ENCODE peak calls at places on chromosomes 11 and 22, in five cellular contexts. One of them, this sample, is unnamed.

GRCh38 chr22:23522642-23523251 is 57.3 kb downstream of the IGLL1 start:
- DNase-seq in amniotic stem cell: no peak
- DNase-seq in stimulated activated CD4-positive, alpha-beta T cell treated with anti-CD3 and anti-CD28 coated beads, TNF-alpha, amount 100 ng/mL, for 1 hour: no peak
- DNase-seq in head of caudate nucleus: no peak
- DNase-seq in mesenchymal stem cell: peak; percentile 79
- DNase-seq in this sample: no peak

GRCh38 chr22:40176921-40177737 is 596 bp upstream of the TNRC6B start:
- DNase-seq in stimulated activated CD4-positive, alpha-beta T cell treated with anti-CD3 and anti-CD28 coated beads, TNF-alpha, amount 100 ng/mL, for 1 hour: peak; percentile 42
- DNase-seq in amniotic stem cell: peak; percentile 39
- DNase-seq in head of caudate nucleus: no peak
- DNase-seq in mesenchymal stem cell: peak; percentile 77
- DNase-seq in this sample: peak; percentile 63

GRCh38 chr11:95074806-95075563 is 8.3 kb downstream of the SRSF8 start:
- DNase-seq in mesenchymal stem cell: no peak
- DNase-seq in head of caudate nucleus: peak; percentile 41
- DNase-seq in stimulated activated CD4-positive, alpha-beta T cell treated with anti-CD3 and anti-CD28 coated beads, TNF-alpha, amount 100 ng/mL, for 1 hour: no peak
- DNase-seq in amniotic stem cell: no peak
- DNase-seq in this sample: no peak

GRCh38 chr11:72226701-72227100 is 2.1 kb downstream of the INPPL1 start:
- DNase-seq in mesenchymal stem cell: no peak
- DNase-seq in stimulated activated CD4-positive, alpha-beta T cell treated with anti-CD3 and anti-CD28 coated beads, TNF-alpha, amount 100 ng/mL, for 1 hour: no peak
- DNase-seq in head of caudate nucleus: no peak
- DNase-seq in amniotic stem cell: no peak
- DNase-seq in this sample: peak; percentile 38

GRCh38 chr11:102279641-102280170 is 37.6 kb upstream of the BIRC3 start:
- DNase-seq in head of caudate nucleus: no peak
- DNase-seq in mesenchymal stem cell: peak; percentile 28
- DNase-seq in amniotic stem cell: no peak
- DNase-seq in stimulated activated CD4-positive, alpha-beta T cell treated with anti-CD3 and anti-CD28 coated beads, TNF-alpha, amount 100 ng/mL, for 1 hour: no peak
- DNase-seq in this sample: no peak

GRCh38 chr11:70467196-70468085 is 69.1 kb downstream of the CTTN start:
- DNase-seq in head of caudate nucleus: peak; percentile 77
- DNase-seq in stimulated activated CD4-positive, alpha-beta T cell treated with anti-CD3 and anti-CD28 coated beads, TNF-alpha, amount 100 ng/mL, for 1 hour: no peak
- DNase-seq in amniotic stem cell: peak; percentile 19
- DNase-seq in mesenchymal stem cell: peak; percentile 49
- DNase-seq in this sample: no peak

GRCh38 chr22:49999063-49999900 is 13.3 kb downstream of the IL17REL start:
- DNase-seq in stimulated activated CD4-positive, alpha-beta T cell treated with anti-CD3 and anti-CD28 coated beads, TNF-alpha, amount 100 ng/mL, for 1 hour: no peak
- DNase-seq in mesenchymal stem cell: peak; percentile 10
- DNase-seq in head of caudate nucleus: no peak
- DNase-seq in amniotic stem cell: no peak
- DNase-seq in this sample: no peak

GRCh38 chr11:114135737-114136151 is 76.2 kb downstream of the ZBTB16 start:
- DNase-seq in amniotic stem cell: no peak
- DNase-seq in head of caudate nucleus: no peak
- DNase-seq in mesenchymal stem cell: peak; percentile 82
- DNase-seq in stimulated activated CD4-positive, alpha-beta T cell treated with anti-CD3 and anti-CD28 coated beads, TNF-alpha, amount 100 ng/mL, for 1 hour: no peak
- DNase-seq in this sample: no peak

GRCh38 chr11:121366038-121366437 is 73.5 kb downstream of the SC5D start:
- DNase-seq in stimulated activated CD4-positive, alpha-beta T cell treated with anti-CD3 and anti-CD28 coated beads, TNF-alpha, amount 100 ng/mL, for 1 hour: no peak
- DNase-seq in mesenchymal stem cell: no peak
- DNase-seq in amniotic stem cell: no peak
- DNase-seq in head of caudate nucleus: no peak
- DNase-seq in this sample: no peak

GRCh38 chr11:22465620-22466019 is 127.4 kb downstream of the SLC17A6 start:
- DNase-seq in stimulated activated CD4-positive, alpha-beta T cell treated with anti-CD3 and anti-CD28 coated beads, TNF-alpha, amount 100 ng/mL, for 1 hour: no peak
- DNase-seq in head of caudate nucleus: no peak
- DNase-seq in amniotic stem cell: no peak
- DNase-seq in mesenchymal stem cell: no peak
- DNase-seq in this sample: no peak

GRCh38 chr11:65641233-65642013 is 3.5 kb downstream of the SIPA1 start:
- DNase-seq in mesenchymal stem cell: no peak
- DNase-seq in stimulated activated CD4-positive, alpha-beta T cell treated with anti-CD3 and anti-CD28 coated beads, TNF-alpha, amount 100 ng/mL, for 1 hour: no peak
- DNase-seq in amniotic stem cell: no peak
- DNase-seq in head of caudate nucleus: no peak
- DNase-seq in this sample: no peak

GRCh38 chr22:36911887-36912661 is 1.4 kb upstream of the CSF2RB start:
- DNase-seq in stimulated activated CD4-positive, alpha-beta T cell treated with anti-CD3 and anti-CD28 coated beads, TNF-alpha, amount 100 ng/mL, for 1 hour: no peak
- DNase-seq in amniotic stem cell: no peak
- DNase-seq in mesenchymal stem cell: no peak
- DNase-seq in head of caudate nucleus: no peak
- DNase-seq in this sample: no peak

GRCh38 chr11:73998846-73999575 is 9.9 kb downstream of the UCP3 start:
- DNase-seq in mesenchymal stem cell: no peak
- DNase-seq in stimulated activated CD4-positive, alpha-beta T cell treated with anti-CD3 and anti-CD28 coated beads, TNF-alpha, amount 100 ng/mL, for 1 hour: no peak
- DNase-seq in head of caudate nucleus: no peak
- DNase-seq in amniotic stem cell: no peak
- DNase-seq in this sample: peak; percentile 6

GRCh38 chr11:126282361-126282741 is 542 bp upstream of the TIRAP start:
- DNase-seq in stimulated activated CD4-positive, alpha-beta T cell treated with anti-CD3 and anti-CD28 coated beads, TNF-alpha, amount 100 ng/mL, for 1 hour: no peak
- DNase-seq in amniotic stem cell: no peak
- DNase-seq in head of caudate nucleus: peak; percentile 47
- DNase-seq in mesenchymal stem cell: peak; percentile 38
- DNase-seq in this sample: no peak

GRCh38 chr11:118913411-118914125 is 12.2 kb downstream of the BCL9L start:
- DNase-seq in mesenchymal stem cell: no peak
- DNase-seq in head of caudate nucleus: peak; percentile 76
- DNase-seq in stimulated activated CD4-positive, alpha-beta T cell treated with anti-CD3 and anti-CD28 coated beads, TNF-alpha, amount 100 ng/mL, for 1 hour: no peak
- DNase-seq in amniotic stem cell: no peak
- DNase-seq in this sample: peak; percentile 64

GRCh38 chr11:35355102-35355749 is 64.1 kb downstream of the SLC1A2 start:
- DNase-seq in head of caudate nucleus: no peak
- DNase-seq in amniotic stem cell: no peak
- DNase-seq in mesenchymal stem cell: no peak
- DNase-seq in stimulated activated CD4-positive, alpha-beta T cell treated with anti-CD3 and anti-CD28 coated beads, TNF-alpha, amount 100 ng/mL, for 1 hour: no peak
- DNase-seq in this sample: no peak

GRCh38 chr11:103338621-103339484 is 229.6 kb downstream of the DYNC2H1 start:
- DNase-seq in head of caudate nucleus: no peak
- DNase-seq in mesenchymal stem cell: peak; percentile 25
- DNase-seq in stimulated activated CD4-positive, alpha-beta T cell treated with anti-CD3 and anti-CD28 coated beads, TNF-alpha, amount 100 ng/mL, for 1 hour: no peak
- DNase-seq in amniotic stem cell: no peak
- DNase-seq in this sample: no peak

This sample was measured in natural killer cell treated with Interleukin-12 subunit alpha and Interleukin-12 subunit beta and Interleukin-15 and Interleukin-18, amount 100 ng/mL, for 72 hours.